ENCODE peak calls at places on chromosome 9, in four cellular contexts. S, C, I and Y are unnamed samples.

GRCh38 chr9:29214162-29214520 is 1640.9 kb upstream of the C9orf72 start:
- DNase-seq in C (no peak), I (no peak), S (no peak), Y (no peak)

GRCh38 chr9:92666912-92667532 is 2.9 kb downstream of the IPPK start:
- DNase-seq in S (no peak), C (peak; percentile 12), I (no peak), Y (peak; percentile 40)

GRCh38 chr9:125603478-125604021 is 103.5 kb downstream of the MAPKAP1 start:
- DNase-seq in C (no peak), S (no peak), I (no peak), Y (no peak)

GRCh38 chr9:90189306-90189705 is 453.3 kb downstream of the DIRAS2 start:
- DNase-seq in I (no peak), S (no peak), C (no peak), Y (no peak)

GRCh38 chr9:3431890-3432289 is 93.9 kb downstream of the RFX3 start:
- DNase-seq in C (no peak), I (no peak), S (no peak), Y (no peak)

GRCh38 chr9:121386442-121387175 is 16.6 kb upstream of the STOM start:
- DNase-seq in S (no peak), I (no peak), C (no peak), Y (no peak)

GRCh38 chr9:88748566-88749238 is 213.7 kb downstream of the NXNL2 start:
- DNase-seq in C (peak; percentile 50), S (no peak), I (peak; percentile 80), Y (peak; percentile 74)

GRCh38 chr9:81317939-81318338 is 371.4 kb downstream of the TLE1 start:
- DNase-seq in C (no peak), S (no peak), I (no peak), Y (no peak)

GRCh38 chr9:137294684-137295312 is 7.3 kb downstream of the NRARP start:
- DNase-seq in I (peak; percentile 76), S (no peak), C (no peak), Y (no peak)

GRCh38 chr9:129500166-129500862 is 120.6 kb downstream of the C9orf50 start:
- DNase-seq in I (no peak), S (peak; percentile 70), C (no peak), Y (no peak)

GRCh38 chr9:124126571-124127289 is 115.2 kb downstream of the LHX2 start:
- DNase-seq in S (peak; percentile 91), C (peak; percentile 78), I (peak; percentile 85), Y (peak; percentile 82)

GRCh38 chr9:136855461-136856077 is 3.4 kb downstream of the MAMDC4 start:
- DNase-seq in I (peak; percentile 71), S (peak; percentile 78), C (no peak), Y (no peak)

GRCh38 chr9:3768698-3769458 is 243.1 kb upstream of the RFX3 start:
- DNase-seq in I (peak; percentile 87), C (no peak), S (no peak), Y (no peak)

GRCh38 chr9:95514402-95514801 is 2.4 kb downstream of the PTCH1 start:
- DNase-seq in I (no peak), S (no peak), C (no peak), Y (no peak)

GRCh38 chr9:125755340-125755739 is 8.2 kb downstream of the PBX3 start:
- DNase-seq in I (no peak), C (no peak), S (no peak), Y (no peak)

GRCh38 chr9:98880311-98881015 is 63.2 kb upstream of the COL15A1 start:
- DNase-seq in I (no peak), C (no peak), S (no peak), Y (no peak)

GRCh38 chr9:20276762-20277161 is 345.5 kb downstream of the MLLT3 start:
- DNase-seq in I (no peak), C (no peak), S (no peak), Y (no peak)

GRCh38 chr9:20270176-20270575 is 352.1 kb downstream of the MLLT3 start:
- DNase-seq in I (no peak), C (no peak), S (no peak), Y (no peak)

GRCh38 chr9:20271723-20272122 is 350.6 kb downstream of the MLLT3 start:
- DNase-seq in S (no peak), C (no peak), I (no peak), Y (no peak)

GRCh38 chr9:20269620-20270019 is 352.7 kb downstream of the MLLT3 start:
- DNase-seq in C (no peak), I (no peak), S (no peak), Y (no peak)

GRCh38 chr9:20271107-20271506 is 351.2 kb downstream of the MLLT3 start:
- DNase-seq in I (no peak), C (no peak), S (no peak), Y (no peak)
- H3K9me3 ChIP-seq in I (no peaks in the 10 kb centered on the region), C (no peaks in the 10 kb centered on the region), S (no peaks in the 10 kb centered on the region), Y (no peaks in the 10 kb centered on the region)

GRCh38 chr9:36140086-36141084 is 3.9 kb downstream of the GLIPR2 start:
- DNase-seq in S (no peak), I (no peak), C (peak; percentile 50), Y (no peak)
- H3K4me3 ChIP-seq in S (no peak overlapping the region), I (no peak overlapping the region), C (no peak overlapping the region), Y (no peak overlapping the region)

GRCh38 chr9:135650408-135650807 is 11.1 kb upstream of the GLT6D1 start:
- DNase-seq in I (no peak), C (no peak), S (no peak), Y (no peak)

GRCh38 chr9:135647897-135648296 is 8.6 kb upstream of the GLT6D1 start:
- DNase-seq in C (no peak), I (no peak), S (no peak), Y (no peak)

GRCh38 chr9:135644631-135645218 is 5.4 kb upstream of the GLT6D1 start:
- DNase-seq in S (no peak), I (no peak), C (no peak), Y (no peak)

GRCh38 chr9:135648494-135649410 is 9.4 kb upstream of the GLT6D1 start:
- DNase-seq in I (no peak), S (no peak), C (no peak), Y (no peak)

DNA sequence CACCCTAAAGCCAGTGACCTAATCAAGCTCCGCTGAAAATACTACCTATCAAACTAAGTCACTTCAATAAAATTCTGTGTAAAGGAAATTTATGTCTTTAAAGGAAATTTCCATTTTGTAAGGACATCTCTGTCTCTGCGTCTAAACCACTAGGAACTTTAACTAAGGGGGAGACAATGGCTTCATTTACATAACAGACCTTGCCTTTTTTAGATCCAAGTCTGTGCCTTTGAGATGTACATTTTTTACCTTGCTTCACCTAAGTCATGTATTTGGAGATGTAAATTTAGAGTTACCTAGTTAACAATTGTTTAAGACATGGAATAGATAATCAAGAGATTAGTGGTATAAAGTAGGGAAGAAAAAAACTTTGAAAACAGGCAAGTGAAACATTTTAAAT is 10.2 kb upstream of the GLT6D1 start:
- DNase-seq in I (no peak), C (no peak), S (no peak), Y (no peak)
- H3K9me3 ChIP-seq in I (peaks cover 22% of the 10 kb centered on the region), C (peaks cover 19% of the 10 kb centered on the region), S (no peaks in the 10 kb centered on the region), Y (peaks cover 26% of the 10 kb centered on the region)

DNA sequence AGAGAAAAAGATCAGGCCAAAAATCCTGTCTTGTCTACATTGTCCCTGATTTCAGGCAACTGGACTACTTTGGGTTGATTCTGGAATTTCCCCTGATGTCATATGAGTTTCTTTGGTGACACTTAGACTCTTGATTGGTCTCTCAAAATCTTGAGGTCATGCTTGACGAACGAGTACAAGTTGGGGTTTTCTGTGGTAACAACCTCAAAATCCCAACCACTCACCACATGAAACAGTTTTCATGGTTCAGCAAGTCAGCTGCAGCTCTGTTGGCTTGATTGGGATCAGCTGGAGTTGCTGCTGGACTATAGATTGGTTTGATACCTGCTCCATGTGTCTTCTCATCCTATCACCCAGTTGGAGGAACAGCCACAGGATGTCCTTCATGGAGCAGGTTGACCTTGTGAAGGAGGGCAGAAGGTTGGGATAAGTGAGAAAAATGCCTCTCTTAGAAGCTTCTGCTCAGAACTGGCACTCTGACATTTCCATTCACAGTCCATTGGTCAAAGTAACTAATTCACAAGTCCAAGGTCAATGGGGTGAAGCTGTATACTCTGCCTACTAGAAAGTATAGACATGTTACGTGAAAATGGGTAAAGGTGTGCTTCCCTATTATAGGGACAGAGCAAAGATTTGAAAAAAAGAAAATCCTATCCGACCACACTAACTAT is 284.5 kb downstream of the SH3GL2 start:
- DNase-seq in C (no peak), S (no peak), I (no peak), Y (no peak)
- H3K4me3 ChIP-seq in C (no peak overlapping the region), S (no peak overlapping the region), I (no peak overlapping the region), Y (no peak overlapping the region)

GRCh38 chr9:132698989-132699388 is 28.7 kb downstream of the GTF3C4 start:
- DNase-seq in S (no peak), C (peak; percentile 64), I (no peak), Y (no peak)

GRCh38 chr9:132702254-132702653 is 32.0 kb downstream of the GTF3C4 start:
- DNase-seq in S (no peak), I (no peak), C (no peak), Y (no peak)

GRCh38 chr9:132699926-132700325 is 29.7 kb downstream of the GTF3C4 start:
- DNase-seq in I (no peak), C (no peak), S (no peak), Y (no peak)

GRCh38 chr9:132694144-132694543 is 23.9 kb downstream of the GTF3C4 start:
- DNase-seq in C (no peak), S (no peak), I (no peak), Y (no peak)

GRCh38 chr9:132697230-132697629 is 27.0 kb downstream of the GTF3C4 start:
- DNase-seq in I (no peak), C (no peak), S (no peak), Y (no peak)
- H3K9me3 ChIP-seq in I (peaks cover 16% of the 10 kb centered on the region), C (peaks cover 9% of the 10 kb centered on the region), S (no peaks in the 10 kb centered on the region), Y (no peaks in the 10 kb centered on the region)

DNA sequence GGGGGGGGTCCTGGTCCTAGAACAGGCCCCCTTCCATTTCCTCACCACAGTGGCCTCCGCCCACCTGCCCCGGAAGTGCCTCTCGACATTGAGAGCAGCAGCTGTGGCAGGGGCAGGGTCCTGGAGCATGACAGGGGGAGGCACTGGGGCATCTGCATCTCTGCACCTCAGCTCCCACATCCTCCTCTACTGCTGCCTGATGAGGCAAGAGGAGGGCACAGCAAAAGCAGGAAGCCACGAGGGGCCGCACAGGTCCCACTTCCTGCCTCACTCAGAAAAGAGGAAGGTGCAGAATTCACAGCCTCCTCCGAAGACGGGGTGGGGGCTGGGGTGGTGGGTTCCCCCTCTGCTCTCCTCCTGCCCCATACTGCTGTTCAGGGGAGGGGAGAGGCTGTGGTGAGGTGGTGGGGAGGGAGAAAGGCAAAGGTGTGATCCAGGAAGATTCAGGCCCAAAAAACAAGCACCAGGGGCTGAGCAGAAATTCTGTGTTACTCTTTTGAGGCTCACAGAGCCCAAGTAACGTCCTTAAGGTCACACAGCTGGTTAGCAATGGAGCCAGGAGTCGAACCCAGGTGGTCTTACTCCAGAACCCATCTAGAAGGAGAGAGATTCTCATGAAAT is 14.7 kb downstream of the AKNA start:
- DNase-seq in I (peak; percentile 89), C (peak; percentile 90), S (peak; percentile 93), Y (peak; percentile 84)
- H3K4me3 ChIP-seq in I (no peak overlapping the region), C (no peak overlapping the region), S (no peak overlapping the region), Y (no peak overlapping the region)

GRCh38 chr9:113930384-113930783 is 54.3 kb downstream of the ZNF618 start:
- DNase-seq in S (no peak), C (no peak), I (no peak), Y (no peak)
- H3K9me3 ChIP-seq in S (no peaks in the 10 kb centered on the region), C (no peaks in the 10 kb centered on the region), I (peaks cover 4% of the 10 kb centered on the region), Y (peaks cover 6% of the 10 kb centered on the region)

DNA sequence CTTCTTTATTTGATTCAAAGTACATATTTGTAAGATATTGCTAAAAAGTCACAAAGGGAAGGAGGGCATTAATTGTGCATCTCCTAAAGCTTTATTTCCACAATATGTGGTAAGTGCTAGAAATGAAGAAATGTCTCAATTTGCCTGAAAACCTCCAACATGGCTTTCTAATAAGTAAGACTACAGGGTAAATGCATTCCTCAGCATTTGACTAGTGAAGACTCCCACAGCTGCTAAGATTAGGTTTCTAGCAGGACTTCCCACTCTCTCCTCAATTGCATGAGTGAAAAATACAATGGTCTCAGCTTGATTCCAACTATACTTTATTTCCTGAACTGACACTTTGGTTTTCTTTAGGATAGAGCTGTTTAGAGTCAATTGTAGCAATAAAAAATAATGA is 162.1 kb downstream of the ELAVL2 start:
- DNase-seq in C (no peak), I (no peak), S (no peak), Y (no peak)
- H3K4me3 ChIP-seq in C (no peak overlapping the region), I (no peak overlapping the region), S (no peak overlapping the region), Y (no peak overlapping the region)